ENCODE peak calls at places on chromosomes 7 and 10, in seven cellular contexts. N is T follicular helper cell, G is cardiac fibroblast, D is glutamatergic neuron, E is tibial nerve, W is KBM-7, K is dorsolateral prefrontal cortex. Y is an unnamed sample.

GRCh38 chr10:72694476-72695369 is 2.8 kb downstream of the MCU start:
- DNase-seq in N (no peak), G (peak; percentile 68), D (no peak), E (no peak), W (peak; percentile 59), K (no peak), Y (no peak)

GRCh38 chr10:114350751-114351150 is 53.6 kb downstream of the AFAP1L2 start:
- DNase-seq in N (no peak), G (no peak), D (no peak), E (no peak), W (no peak), K (no peak), Y (no peak)

GRCh38 chr7:113730309-113730955 is 188.4 kb downstream of the PPP1R3A start:
- DNase-seq in N (no peak), G (peak; percentile 50), D (no peak), E (no peak), W (no peak), K (no peak), Y (no peak)

GRCh38 chr10:117461766-117462423 is 80.7 kb upstream of the EMX2 start:
- DNase-seq in N (no peak), G (peak; percentile 77), D (no peak), E (no peak), W (no peak), K (no peak), Y (peak; percentile 84)

GRCh38 chr10:10596256-10596655 is 421.4 kb upstream of the CELF2 start:
- DNase-seq in N (no peak), G (no peak), D (no peak), E (no peak), W (no peak), K (peak; percentile 18), Y (no peak)

GRCh38 chr10:62993121-62993520 is 140.0 kb upstream of the NRBF2 start:
- DNase-seq in N (no peak), G (no peak), D (no peak), E (no peak), W (no peak), K (no peak), Y (no peak)

GRCh38 chr10:24383681-24384106 is 174.8 kb downstream of the KIAA1217 start:
- DNase-seq in N (no peak), G (peak; percentile 100), D (peak; percentile 71), E (peak; percentile 91), W (peak; percentile 64), K (peak; percentile 28), Y (peak; percentile 81)

GRCh38 chr7:79420464-79420863 is 33.0 kb downstream of the MAGI2 start:
- DNase-seq in N (no peak), G (peak; percentile 89), D (no peak), E (no peak), W (no peak), K (no peak), Y (no peak)

GRCh38 chr10:6399879-6400278 is 180.2 kb downstream of the PRKCQ start:
- DNase-seq in N (no peak), G (no peak), D (no peak), E (no peak), W (no peak), K (no peak), Y (no peak)

Y was measured in tibial artery.